ENCODE peak calls at places on chromosome 10, in seven cellular contexts. V, J, A, I, K, E and N are unnamed samples.
A peak's percentile ranks its signal among the peaks of the same experiment; 100 is the strongest.

GRCh38 chr10:96814264-96814663 is 17.8 kb upstream of the LCOR start:
- DNase-seq in V (peak; percentile 89), J (no peak), A (no peak), I (no peak), K (no peak), E (no peak), N (no peak)

GRCh38 chr10:112213098-112213823 is 29.7 kb upstream of the GPAM start:
- DNase-seq in V (no peak), J (no peak), A (no peak), I (no peak), K (no peak), E (no peak), N (no peak)

GRCh38 chr10:131732631-131733127 is 168.1 kb upstream of the PPP2R2D start:
- DNase-seq in V (peak; percentile 69), J (no peak), A (no peak), I (no peak), K (no peak), E (no peak), N (no peak)

GRCh38 chr10:120145107-120145506 is 252.6 kb downstream of the SEC23IP start:
- DNase-seq in V (no peak), J (no peak), A (no peak), I (no peak), K (no peak), E (no peak), N (no peak)

GRCh38 chr10:43749940-43750552 is 101.4 kb upstream of the ZNF32 start:
- DNase-seq in V (no peak), J (no peak), A (no peak), I (no peak), K (no peak), E (no peak), N (no peak)

GRCh38 chr10:93559490-93559889 is 7.0 kb upstream of the FFAR4 start:
- DNase-seq in V (no peak), J (no peak), A (no peak), I (no peak), K (no peak), E (no peak), N (no peak)

GRCh38 chr10:93435061-93435491 is 47.1 kb downstream of the MYOF start:
- DNase-seq in V (no peak), J (no peak), A (no peak), I (no peak), K (no peak), E (no peak), N (no peak)

GRCh38 chr10:50349554-50349953 is 98.2 kb upstream of the ASAH2 start:
- DNase-seq in V (no peak), J (no peak), A (no peak), I (no peak), K (no peak), E (no peak), N (no peak)

GRCh38 chr10:26841733-26842317 is 18.9 kb downstream of the ABI1 start:
- DNase-seq in V (no peak), J (no peak), A (no peak), I (no peak), K (no peak), E (no peak), N (no peak)

GRCh38 chr10:43981232-43981631 is 332.6 kb upstream of the ZNF32 start:
- DNase-seq in V (no peak), J (no peak), A (no peak), I (no peak), K (no peak), E (no peak), N (no peak)

GRCh38 chr10:71945819-71946474 is 18.2 kb upstream of the CHST3 start:
- DNase-seq in V (no peak), J (no peak), A (no peak), I (no peak), K (no peak), E (no peak), N (no peak)

GRCh38 chr10:48656928-48657327 is 27.7 kb upstream of the WDFY4 start:
- DNase-seq in V (no peak), J (no peak), A (no peak), I (no peak), K (no peak), E (no peak), N (no peak)

GRCh38 chr10:107585630-107586029 is 421.1 kb upstream of the SORCS1 start:
- DNase-seq in V (no peak), J (no peak), A (no peak), I (no peak), K (no peak), E (no peak), N (no peak)

GRCh38 chr10:102159051-102159597 is 6.9 kb downstream of the NOLC1 start:
- DNase-seq in V (peak; percentile 29), J (no peak), A (no peak), I (no peak), K (no peak), E (no peak), N (no peak)

GRCh38 chr10:6023661-6024333 is 38.4 kb downstream of the IL2RA start:
- DNase-seq in V (no peak), J (no peak), A (no peak), I (no peak), K (peak; percentile 14), E (no peak), N (no peak)

GRCh38 chr10:3761916-3762708 is 22.9 kb downstream of the KLF6 start:
- DNase-seq in V (no peak), J (no peak), A (no peak), I (no peak), K (no peak), E (no peak), N (no peak)

GRCh38 chr10:12418725-12419278 is 69.5 kb downstream of the CAMK1D start:
- DNase-seq in V (no peak), J (no peak), A (no peak), I (no peak), K (no peak), E (no peak), N (no peak)

GRCh38 chr10:28664369-28664740 is 13.0 kb upstream of the BAMBI start:
- DNase-seq in V (no peak), J (no peak), A (no peak), I (peak; percentile 18), K (no peak), E (no peak), N (no peak)

GRCh38 chr10:116769791-116770190 is 27.4 kb upstream of the HSPA12A start:
- DNase-seq in V (no peak), J (no peak), A (no peak), I (peak; percentile 34), K (no peak), E (no peak), N (no peak)